ENCODE peak calls at places on chromosomes 6 and 20, in nine cellular contexts. F is HepG2, Z is stomach, G is ovary, E is H1, U is esophagus muscularis mucosa, C is SK-N-SH, Q is transverse colon, R is GM12878. Y is an unnamed sample.

GRCh38 chr20:47737923-47738322 is 47.4 kb downstream of the SULF2 start:
- DNase-seq in R (no peak), Q (no peak), F (no peak), U (no peak), C (no peak), G (no peak), E (no peak), Z (no peak), Y (no peak)

GRCh38 chr6:116111552-116112528 is 11.2 kb downstream of the NT5DC1 start:
- DNase-seq in U (no peak), G (no peak), R (no peak), E (no peak), Q (peak; percentile 49), Z (peak; percentile 37), C (peak; percentile 26), F (peak; percentile 60), Y (peak; percentile 16)

GRCh38 chr6:99841297-99841696 is 152.7 kb downstream of the MCHR2 start:
- DNase-seq in Q (no peak), Z (no peak), U (no peak), R (no peak), F (no peak), G (no peak), C (no peak), E (no peak), Y (no peak)

GRCh38 chr6:358432-358831 is 33.1 kb upstream of the IRF4 start:
- DNase-seq in Q (no peak), C (no peak), F (no peak), Z (no peak), R (no peak), E (no peak), G (no peak), U (no peak), Y (no peak)

GRCh38 chr6:135096403-135097130 is 41.9 kb upstream of the HBS1L start:
- DNase-seq in G (no peak), C (no peak), U (no peak), E (no peak), Q (no peak), F (no peak), R (no peak), Z (no peak), Y (no peak)

GRCh38 chr6:2546941-2547716 is 203.6 kb downstream of the MYLK4 start:
- DNase-seq in C (no peak), E (no peak), Q (no peak), G (no peak), R (no peak), F (no peak), Z (no peak), U (no peak), Y (no peak)

GRCh38 chr20:48826064-48826463 is 1.7 kb downstream of the PREX1 start:
- DNase-seq in G (no peak), Z (no peak), E (peak; percentile 15), U (no peak), F (no peak), C (no peak), R (no peak), Q (no peak), Y (no peak)

GRCh38 chr6:36033935-36034334 is 6.3 kb downstream of the MAPK14 start:
- DNase-seq in G (no peak), U (no peak), F (no peak), Q (no peak), C (no peak), Z (no peak), R (no peak), E (no peak), Y (no peak)

GRCh38 chr6:67811239-67812037 is 823.6 kb upstream of the ADGRB3 start:
- DNase-seq in Q (no peak), F (no peak), G (no peak), E (no peak), C (no peak), Z (no peak), U (no peak), R (no peak), Y (no peak)

GRCh38 chr6:167146173-167146572 is 11.6 kb downstream of the GPR31 start:
- DNase-seq in F (no peak), G (no peak), U (no peak), Z (no peak), C (no peak), R (no peak), E (no peak), Q (no peak), Y (no peak)

GRCh38 chr6:167146977-167147376 is 10.8 kb downstream of the GPR31 start:
- DNase-seq in R (no peak), E (peak; percentile 61), G (no peak), C (no peak), Z (no peak), Q (no peak), U (no peak), F (no peak), Y (no peak)

GRCh38 chr6:167150815-167151557 is 6.8 kb downstream of the GPR31 start:
- DNase-seq in Q (no peak), E (no peak), U (no peak), F (no peak), Z (no peak), R (peak; percentile 86), C (no peak), G (no peak), Y (no peak)

GRCh38 chr6:167151648-167152047 is 6.1 kb downstream of the GPR31 start:
- DNase-seq in C (no peak), U (no peak), Q (no peak), G (no peak), F (no peak), E (no peak), Z (no peak), R (no peak), Y (no peak)

DNA sequence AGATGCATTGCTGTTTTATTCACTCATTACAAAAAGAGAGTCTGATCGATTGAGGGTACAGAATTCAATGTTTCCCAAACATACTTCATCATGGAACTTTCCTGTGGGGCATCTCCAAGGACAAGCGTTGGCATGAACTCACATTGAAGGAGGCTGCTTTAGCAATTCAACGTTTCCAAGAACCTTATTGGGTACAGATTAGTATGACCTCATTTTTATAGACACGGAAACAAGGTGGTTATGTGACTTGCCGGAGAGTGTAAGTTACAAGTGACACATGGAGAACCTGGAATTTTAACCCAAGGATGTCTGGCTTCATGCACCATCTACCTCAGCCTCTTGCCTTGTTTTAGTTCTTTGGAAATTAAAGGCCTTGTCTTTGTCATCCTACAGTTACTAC is 8.8 kb downstream of the GPR31 start:
- DNase-seq in R (no peak), C (no peak), U (no peak), Q (no peak), F (no peak), E (no peak), G (no peak), Z (no peak), Y (no peak)
- TF ChIP-seq EP300 in R (no peak), C (no peak), U (no peak), Q (no peak), F (no peak), E (no peak), G (no peak), Z (no peak), Y (no peak)

GRCh38 chr6:10384333-10384718 is 30.5 kb downstream of the TFAP2A start:
- DNase-seq in R (no peak), E (no peak), Z (no peak), Q (no peak), C (no peak), G (no peak), U (no peak), F (no peak), Y (no peak)

GRCh38 chr6:10385512-10386132 is 29.3 kb downstream of the TFAP2A start:
- DNase-seq in E (no peak), R (no peak), U (no peak), F (no peak), G (no peak), Q (no peak), C (no peak), Z (no peak), Y (no peak)

GRCh38 chr6:10384719-10385511 is 30.0 kb downstream of the TFAP2A start:
- DNase-seq in Z (no peak), R (no peak), F (no peak), G (no peak), U (no peak), Q (no peak), E (no peak), C (no peak), Y (no peak)

GRCh38 chr6:10386756-10387654 is 27.9 kb downstream of the TFAP2A start:
- DNase-seq in Z (no peak), E (no peak), F (no peak), U (no peak), G (no peak), Q (no peak), C (no peak), R (no peak), Y (no peak)

GRCh38 chr6:10386260-10386659 is 28.6 kb downstream of the TFAP2A start:
- DNase-seq in E (no peak), U (no peak), R (no peak), G (no peak), F (no peak), Z (no peak), C (no peak), Q (no peak), Y (no peak)
- H3K27me3 ChIP-seq in E (peaks cover 100% of the 10 kb centered on the region), U (peaks cover 76% of the 10 kb centered on the region), R (peaks cover 14% of the 10 kb centered on the region), G (peaks cover 2% of the 10 kb centered on the region), F (peaks cover 22% of the 10 kb centered on the region), Z (peaks cover 99% of the 10 kb centered on the region), C (peaks cover 99% of the 10 kb centered on the region), Q (peaks cover 100% of the 10 kb centered on the region), Y (peaks cover 100% of the 10 kb centered on the region)

GRCh38 chr6:23349521-23350147 is 776.4 kb upstream of the NRSN1 start:
- DNase-seq in F (no peak), Z (no peak), Q (no peak), E (no peak), G (no peak), C (peak; percentile 71), R (no peak), U (no peak), Y (no peak)
- TF ChIP-seq EP300 in F (no peak), Z (no peak), Q (no peak), E (no peak), G (no peak), C (peak; percentile 82), R (no peak), U (no peak), Y (no peak)

GRCh38 chr6:37125779-37126553 is 44.0 kb upstream of the PIM1 start:
- DNase-seq in Q (no peak), E (peak; percentile 74), G (peak; percentile 41), C (no peak), U (no peak), R (no peak), Z (no peak), F (peak; percentile 75), Y (no peak)

GRCh38 chr6:37119387-37119886 is 50.5 kb upstream of the PIM1 start:
- DNase-seq in Z (no peak), R (no peak), Q (no peak), U (no peak), G (no peak), F (no peak), E (no peak), C (no peak), Y (no peak)

GRCh38 chr6:37123957-37124729 is 45.8 kb upstream of the PIM1 start:
- DNase-seq in R (no peak), Q (no peak), F (no peak), Z (no peak), E (no peak), C (no peak), G (no peak), U (no peak), Y (no peak)

GRCh38 chr6:37126554-37126906 is 43.4 kb upstream of the PIM1 start:
- DNase-seq in C (no peak), R (no peak), F (no peak), E (no peak), G (no peak), U (no peak), Q (no peak), Z (no peak), Y (no peak)

GRCh38 chr6:37122861-37123260 is 47.1 kb upstream of the PIM1 start:
- DNase-seq in R (no peak), G (no peak), E (no peak), C (no peak), Z (no peak), Q (no peak), F (no peak), U (no peak), Y (no peak)
- H3K27me3 ChIP-seq in R (no peaks in the 10 kb centered on the region), G (no peaks in the 10 kb centered on the region), E (no peaks in the 10 kb centered on the region), C (no peaks in the 10 kb centered on the region), Z (no peaks in the 10 kb centered on the region), Q (no peaks in the 10 kb centered on the region), F (no peaks in the 10 kb centered on the region), U (no peaks in the 10 kb centered on the region), Y (peaks cover 10% of the 10 kb centered on the region)

Y was measured in tibial nerve.